ENCODE peak calls at places on chromosome X, in ten cellular contexts. N is stomach; U is HCEC 1CT; K is activated naive CD8-positive, alpha-beta T cell treated with anti-CD3 and anti-CD28 coated beads, Interleukin-2, amount 50 U/mL, for 24 hours; A is lower leg skin; D is CD14-positive monocyte; G is nephron progenitor cell; W is endothelial cell; X is substantia nigra; C is CD8-positive, alpha-beta memory T cell. R is an unnamed sample.

GRCh38 chrX:30702736-30703135 is 49.5 kb downstream of the GK start:
- DNase-seq in N (no peak), U (peak; percentile 23), K (no peak), A (no peak), D (no peak), G (no peak), W (no peak), X (no peak), C (no peak), R (no peak)

GRCh38 chrX:121579016-121579760 is 531.8 kb downstream of the GLUD2 start:
- DNase-seq in N (no peak), U (no peak), K (no peak), A (no peak), D (no peak), G (peak; percentile 12), W (peak; percentile 28), X (no peak), C (no peak), R (no peak)

GRCh38 chrX:118761950-118762725 is 34.7 kb downstream of the IL13RA1 start:
- DNase-seq in N (no peak), U (no peak), K (no peak), A (no peak), D (no peak), G (no peak), W (no peak), X (no peak), C (no peak), R (no peak)

GRCh38 chrX:115112411-115112810 is 76.8 kb upstream of the RBMXL3 start:
- DNase-seq in N (no peak), U (peak; percentile 51), K (no peak), A (no peak), D (no peak), G (no peak), W (no peak), X (no peak), C (no peak), R (no peak)

GRCh38 chrX:27964432-27964831 is 16.8 kb downstream of the DCAF8L1 start:
- DNase-seq in N (no peak), U (no peak), K (no peak), A (no peak), D (no peak), G (no peak), W (no peak), X (no peak), C (no peak), R (peak; percentile 21)

GRCh38 chrX:1420371-1420770 is 28.5 kb upstream of the SLC25A6 start:
- DNase-seq in N (no peak), U (no peak), K (no peak), A (no peak), D (no peak), G (no peak), W (no peak), X (no peak), C (no peak), R (no peak)

GRCh38 chrX:48002929-48003328 is 860 bp downstream of the ZNF182 start:
- DNase-seq in N (no peak), U (no peak), K (no peak), A (no peak), D (no peak), G (no peak), W (no peak), X (no peak), C (no peak), R (no peak)

GRCh38 chrX:56728752-56729151 is 291 bp upstream of the NBDY start:
- DNase-seq in N (no peak), U (no peak), K (peak; percentile 5), A (no peak), D (no peak), G (peak; percentile 13), W (no peak), X (no peak), C (peak; percentile 16), R (peak; percentile 21)

GRCh38 chrX:38893441-38893840 is 92.2 kb downstream of the MID1IP1 start:
- DNase-seq in N (no peak), U (no peak), K (no peak), A (no peak), D (no peak), G (no peak), W (no peak), X (no peak), C (no peak), R (no peak)

GRCh38 chrX:46686003-46686645 is 72.8 kb downstream of the SLC9A7 start:
- DNase-seq in N (no peak), U (peak; percentile 27), K (peak; percentile 22), A (no peak), D (peak; percentile 44), G (peak; percentile 38), W (peak; percentile 11), X (no peak), C (peak; percentile 23), R (peak; percentile 15)

GRCh38 chrX:97168646-97169045 is 284.9 kb downstream of the RPA4 start:
- DNase-seq in N (no peak), U (no peak), K (no peak), A (no peak), D (no peak), G (no peak), W (no peak), X (no peak), C (no peak), R (no peak)

GRCh38 chrX:87397103-87397886 is 120.3 kb upstream of the KLHL4 start:
- DNase-seq in N (no peak), U (no peak), K (no peak), A (no peak), D (no peak), G (no peak), W (no peak), X (no peak), C (no peak), R (no peak)

GRCh38 chrX:154012336-154012991 is 7.2 kb downstream of the IRAK1 start:
- DNase-seq in N (no peak), U (no peak), K (no peak), A (no peak), D (no peak), G (no peak), W (no peak), X (peak; percentile 41), C (no peak), R (no peak)

GRCh38 chrX:12410523-12410922 is 272.2 kb downstream of the FRMPD4 start:
- DNase-seq in N (no peak), U (no peak), K (no peak), A (no peak), D (no peak), G (no peak), W (no peak), X (no peak), C (no peak), R (no peak)

GRCh38 chrX:133786382-133786781 is 199.0 kb downstream of the GPC3 start:
- DNase-seq in N (no peak), U (no peak), K (no peak), A (no peak), D (no peak), G (no peak), W (no peak), X (no peak), C (no peak), R (no peak)

GRCh38 chrX:23799469-23800065 is 16.6 kb downstream of the SAT1 start:
- DNase-seq in N (no peak), U (no peak), K (no peak), A (no peak), D (no peak), G (no peak), W (no peak), X (no peak), C (no peak), R (no peak)

GRCh38 chrX:14003876-14004425 is 25.7 kb downstream of the GEMIN8 start:
- DNase-seq in N (no peak), U (no peak), K (no peak), A (no peak), D (no peak), G (no peak), W (no peak), X (no peak), C (no peak), R (no peak)

GRCh38 chrX:129760155-129760554 is 19.6 kb upstream of the SASH3 start:
- DNase-seq in N (no peak), U (no peak), K (no peak), A (no peak), D (no peak), G (no peak), W (no peak), X (no peak), C (no peak), R (no peak)

GRCh38 chrX:18194688-18195087 is 26.0 kb downstream of the BEND2 start:
- DNase-seq in N (no peak), U (no peak), K (no peak), A (no peak), D (no peak), G (no peak), W (no peak), X (no peak), C (no peak), R (no peak)

GRCh38 chrX:153921511-153922285 is 4.4 kb downstream of the ARHGAP4 start:
- DNase-seq in N (no peak), U (no peak), K (no peak), A (no peak), D (no peak), G (no peak), W (peak; percentile 39), X (no peak), C (no peak), R (no peak)

GRCh38 chrX:153486163-153486562 is 8.6 kb upstream of the BGN start:
- DNase-seq in N (no peak), U (no peak), K (no peak), A (no peak), D (no peak), G (no peak), W (no peak), X (no peak), C (no peak), R (no peak)

GRCh38 chrX:1106478-1107210 is 105.8 kb downstream of the CRLF2 start:
- DNase-seq in N (no peak), U (no peak), K (no peak), A (peak; percentile 34), D (no peak), G (no peak), W (no peak), X (no peak), C (no peak), R (no peak)

R was measured in Caki2.